ENCODE peak calls at places on chromosome 18, in eight cellular contexts. L is astrocyte of the cerebellum; H is NCI-H510A treated with DMSO at 0.1 percent for 48 hours; Y is left colon; A is AG08395; T is M059J; X is activated naive CD4-positive, alpha-beta T cell; W is kidney tubule cell. F is an unnamed sample.

GRCh38 chr18:12376034-12376717 is 851 bp downstream of the AFG3L2 start:
- DNase-seq in L (no peak), H (no peak), A (no peak), X (no peak), W (peak), Y (peak), T (no peak), F (peak)

GRCh38 chr18:77127769-77128671 is 4.6 kb downstream of the MBP start:
- DNase-seq in A (peak), T (peak), W (peak), Y (peak), L (peak), H (peak), X (no peak), F (peak)

GRCh38 chr18:7524786-7525185 is 42.3 kb upstream of the PTPRM start:
- DNase-seq in H (no peak), W (no peak), T (peak), Y (no peak), A (peak), X (no peak), L (no peak), F (no peak)

GRCh38 chr18:52228158-52228557 is 111.8 kb upstream of the DCC start:
- DNase-seq in L (no peak), Y (no peak), W (no peak), X (no peak), A (no peak), T (no peak), H (no peak), F (no peak)

GRCh38 chr18:35564795-35565453 is 16.6 kb upstream of the GALNT1 start:
- DNase-seq in W (no peak), A (no peak), T (no peak), H (no peak), Y (no peak), L (no peak), X (no peak), F (no peak)

GRCh38 chr18:32110005-32110404 is 18.3 kb downstream of the RNF138 start:
- DNase-seq in H (no peak), T (no peak), W (no peak), Y (no peak), A (no peak), L (no peak), X (no peak), F (no peak)

GRCh38 chr18:59697236-59697932 is at the start of gene CCBE1:
- DNase-seq in Y (peak), X (no peak), A (peak), L (no peak), W (peak), T (peak), H (peak), F (peak)

GRCh38 chr18:27400001-27400400 is 214.9 kb upstream of the CHST9 start:
- DNase-seq in X (no peak), H (no peak), A (no peak), Y (no peak), T (peak), L (no peak), W (no peak), F (no peak)

GRCh38 chr18:57915241-57915640 is 112.1 kb upstream of the ATP8B1 start:
- DNase-seq in A (no peak), Y (no peak), T (no peak), X (no peak), W (no peak), H (peak), L (no peak), F (no peak)

GRCh38 chr18:13137939-13138821 is 80.4 kb upstream of the LDLRAD4 start:
- DNase-seq in H (peak), Y (peak), A (peak), X (peak), T (no peak), W (peak), L (no peak), F (no peak)